ENCODE peak calls at places on chromosomes 3 and 15, in seven cellular contexts. S is breast epithelium, C is cardiac muscle cell, K is ovary, J is ascending aorta, B is tibial artery, M is kidney epithelial cell. D is an unnamed sample.

GRCh38 chr3:167814441-167814951 is 79.0 kb downstream of the SERPINI1 start:
- DNase-seq in C (peak; percentile 46), K (no peak), J (peak; percentile 75), B (no peak), M (no peak), S (no peak), D (peak; percentile 47)

GRCh38 chr3:104040896-104041295 is 1325.8 kb upstream of the ALCAM start:
- DNase-seq in J (no peak), S (no peak), M (no peak), K (no peak), C (no peak), B (no peak), D (no peak)

GRCh38 chr3:62373215-62373614 is at the start of gene FEZF2:
- DNase-seq in J (no peak), C (no peak), M (no peak), S (no peak), B (no peak), K (no peak), D (no peak)

GRCh38 chr3:187072102-187072501 is 67.2 kb downstream of the RPL39L start:
- DNase-seq in M (no peak), C (no peak), K (no peak), S (no peak), J (no peak), B (no peak), D (no peak)

GRCh38 chr15:63718590-63719035 is 115.1 kb downstream of the HERC1 start:
- DNase-seq in C (peak; percentile 46), S (no peak), J (no peak), B (no peak), K (no peak), M (peak; percentile 23), D (peak; percentile 55)

GRCh38 chr3:188904670-188905069 is 267.1 kb upstream of the TPRG1 start:
- DNase-seq in C (peak; percentile 80), M (no peak), J (no peak), S (no peak), K (no peak), B (no peak), D (no peak)

GRCh38 chr15:80991446-80991845 is 1.8 kb upstream of the MESD start:
- DNase-seq in M (no peak), B (peak; percentile 86), J (peak; percentile 79), K (peak; percentile 74), C (peak; percentile 72), S (no peak), D (no peak)

GRCh38 chr3:154142608-154143007 is 21.4 kb downstream of the ARHGEF26 start:
- DNase-seq in S (no peak), K (no peak), J (no peak), C (peak; percentile 32), M (no peak), B (no peak), D (no peak)

GRCh38 chr3:108757404-108757982 is at the start of gene RETNLB:
- DNase-seq in M (no peak), C (no peak), S (no peak), K (no peak), B (no peak), J (no peak), D (no peak)

GRCh38 chr3:129359102-129359461 is 69.4 kb downstream of the EFCAB12 start:
- DNase-seq in M (no peak), C (no peak), K (no peak), B (no peak), S (no peak), J (no peak), D (no peak)

GRCh38 chr3:36866358-36866757 is 78.5 kb downstream of the TRANK1 start:
- DNase-seq in J (no peak), C (no peak), S (no peak), M (no peak), B (no peak), K (no peak), D (peak; percentile 2)

GRCh38 chr3:197398301-197398878 is 100.0 kb upstream of the DLG1 start:
- DNase-seq in S (no peak), K (no peak), J (no peak), C (no peak), M (no peak), B (no peak), D (no peak)

GRCh38 chr3:102571030-102571429 is 136.2 kb downstream of the ZPLD1 start:
- DNase-seq in M (no peak), J (no peak), C (no peak), K (no peak), B (no peak), S (no peak), D (no peak)

GRCh38 chr3:172461530-172462138 is 13.4 kb upstream of the GHSR start:
- DNase-seq in C (peak; percentile 46), J (no peak), S (no peak), K (no peak), M (no peak), B (no peak), D (no peak)

GRCh38 chr3:46393554-46394434 is 13.1 kb downstream of the CCR5AS start:
- DNase-seq in M (no peak), C (peak; percentile 62), K (no peak), J (no peak), S (no peak), B (no peak), D (no peak)

GRCh38 chr3:52233968-52234367 is 5.0 kb downstream of the TWF2 start:
- DNase-seq in C (no peak), M (no peak), K (no peak), B (no peak), J (no peak), S (no peak), D (no peak)

GRCh38 chr15:28017423-28017924 is 81.6 kb downstream of the OCA2 start:
- DNase-seq in C (no peak), J (no peak), B (no peak), S (no peak), K (no peak), M (no peak), D (no peak)

GRCh38 chr3:9947025-9947995 is 4.9 kb downstream of the PRRT3 start:
- DNase-seq in J (peak; percentile 88), S (peak; percentile 69), M (no peak), K (peak; percentile 67), B (peak; percentile 73), C (peak; percentile 78), D (no peak)

GRCh38 chr15:71547066-71547465 is 263.3 kb upstream of the NR2E3 start:
- DNase-seq in C (peak; percentile 8), S (no peak), J (no peak), K (no peak), M (no peak), B (no peak), D (no peak)

GRCh38 chr3:33915796-33916589 is 117.6 kb downstream of the PDCD6IP start:
- DNase-seq in J (no peak), B (no peak), M (no peak), K (no peak), S (no peak), C (peak; percentile 22), D (no peak)

GRCh38 chr15:73305331-73306211 is 63.2 kb downstream of the HCN4 start:
- DNase-seq in J (no peak), K (no peak), B (no peak), C (peak; percentile 86), M (peak; percentile 23), S (no peak), D (no peak)

GRCh38 chr3:142931222-142931621 is 32.3 kb downstream of the PAQR9 start:
- DNase-seq in M (no peak), K (no peak), J (no peak), C (no peak), S (no peak), B (no peak), D (no peak)

GRCh38 chr15:77094397-77095030 is 23.6 kb upstream of the TSPAN3 start:
- DNase-seq in C (no peak), B (no peak), K (no peak), S (no peak), M (no peak), J (peak; percentile 27), D (no peak)

GRCh38 chr15:70625438-70625837 is 137.9 kb downstream of the UACA start:
- DNase-seq in B (no peak), C (no peak), M (no peak), S (no peak), K (no peak), J (no peak), D (no peak)

GRCh38 chr3:143988306-143988705 is 16.7 kb downstream of the DIPK2A start:
- DNase-seq in S (no peak), J (no peak), K (no peak), B (no peak), C (no peak), M (no peak), D (no peak)

DNA sequence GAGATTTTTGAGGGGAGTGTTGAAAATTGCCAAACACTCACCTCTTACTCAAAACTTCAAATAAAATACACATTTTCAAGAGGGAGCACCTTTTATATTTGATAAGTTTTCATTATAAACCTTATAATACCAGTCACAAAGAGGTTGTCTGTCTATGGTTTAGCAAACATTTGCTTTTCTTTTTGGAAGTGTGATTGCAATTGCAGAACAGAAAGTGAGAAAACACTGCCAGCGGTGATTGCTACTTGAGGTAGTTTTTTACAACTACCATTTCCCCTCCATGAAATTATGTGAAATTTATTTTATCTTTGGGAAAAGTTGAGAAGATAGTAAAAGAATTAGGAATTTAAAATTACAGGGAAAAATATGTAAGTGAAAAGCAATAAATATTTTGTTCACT is 20.1 kb downstream of the DIPK2A start:
- DNase-seq in B (no peak), M (no peak), S (no peak), C (no peak), J (no peak), K (no peak), D (no peak)
- H3K36me3 ChIP-seq in B (peaks cover 7% of the 10 kb centered on the region), M (no peaks in the 10 kb centered on the region), S (no peaks in the 10 kb centered on the region), C (peaks cover 21% of the 10 kb centered on the region), J (peaks cover 6% of the 10 kb centered on the region), K (no peaks in the 10 kb centered on the region), D (no peaks in the 10 kb centered on the region)

GRCh38 chr15:34358367-34358766 is 8.6 kb downstream of the LPCAT4 start:
- DNase-seq in B (no peak), C (no peak), J (no peak), M (no peak), S (no peak), K (no peak), D (no peak)
- TF ChIP-seq CTCF in B (no peak), C (peak; percentile 15), J (no peak), M (peak; percentile 23), S (no peak), K (no peak), D (peak; percentile 13)

DNA sequence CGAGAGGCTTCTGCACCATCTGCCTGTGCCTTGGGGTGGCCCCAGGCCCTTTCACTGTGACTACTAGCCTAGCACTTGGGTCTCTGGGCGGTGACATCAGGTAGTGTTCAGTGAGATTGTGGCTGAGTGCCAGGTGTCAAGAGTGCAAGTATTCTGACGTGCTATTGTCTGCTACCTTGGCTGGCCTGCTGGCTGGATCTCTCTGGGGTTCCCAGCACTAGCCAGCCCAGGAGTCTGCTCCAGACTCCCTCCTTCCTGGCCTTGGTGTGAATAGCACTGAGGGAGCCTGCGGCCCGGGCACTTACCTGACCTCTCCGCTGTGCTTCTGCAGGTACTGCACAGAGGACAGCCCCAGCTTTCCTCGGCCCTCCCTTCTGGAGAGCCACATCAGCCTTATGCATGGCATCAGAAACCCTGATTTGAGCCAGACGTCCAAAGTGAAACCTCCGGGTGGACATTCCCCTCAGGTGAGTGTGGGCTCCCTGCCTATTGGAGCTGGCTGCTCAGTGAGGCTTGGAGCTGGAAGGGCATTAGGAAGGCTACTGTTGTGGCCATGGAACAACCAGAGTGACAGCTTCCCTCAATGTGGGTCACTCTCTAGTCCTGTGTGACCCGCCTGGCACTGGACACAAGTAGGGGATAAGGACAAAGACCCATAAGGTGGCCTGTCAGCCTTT is 17.5 kb upstream of the ALPK3 start:
- DNase-seq in S (no peak), K (no peak), C (no peak), B (no peak), M (no peak), J (no peak), D (no peak)
- H3K36me3 ChIP-seq in S (peaks cover 3% of the 10 kb centered on the region), K (no peaks in the 10 kb centered on the region), C (peaks cover 37% of the 10 kb centered on the region), B (peaks cover 60% of the 10 kb centered on the region), M (peaks cover 9% of the 10 kb centered on the region), J (peaks cover 75% of the 10 kb centered on the region), D (peaks cover 34% of the 10 kb centered on the region)

GRCh38 chr15:38072507-38073277 is 138.3 kb downstream of the TMCO5A start:
- DNase-seq in B (peak; percentile 52), K (peak; percentile 67), M (no peak), J (peak; percentile 83), S (peak; percentile 78), C (peak; percentile 91), D (no peak)
- TF ChIP-seq CTCF in B (no peak), K (no peak), M (peak; percentile 23), J (no peak), S (no peak), C (peak; percentile 31), D (peak; percentile 23)